ENCODE peak calls at places on chromosome 3, in four cellular contexts. C, S, P and H are unnamed samples.

GRCh38 chr3:109050591-109051167 is 67.3 kb downstream of the MORC1 start:
- DNase-seq in P (peak), S (no peak), C (peak), H (no peak)

GRCh38 chr3:43378066-43378935 is 92.0 kb downstream of the SNRK start:
- DNase-seq in P (no peak), S (peak), C (peak), H (peak)

GRCh38 chr3:129936757-129937156 is 37.8 kb upstream of the TRH start:
- DNase-seq in S (peak), C (peak), P (no peak), H (no peak)

GRCh38 chr3:107368999-107369398 is 8.2 kb upstream of the CCDC54 start:
- DNase-seq in C (no peak), P (no peak), S (no peak), H (no peak)

GRCh38 chr3:35968223-35968622 is 328.9 kb downstream of the ARPP21 start:
- DNase-seq in S (no peak), P (no peak), C (no peak), H (no peak)

GRCh38 chr3:25820372-25820771 is 30.5 kb downstream of the OXSM start:
- DNase-seq in S (no peak), C (peak), P (no peak), H (no peak)

GRCh38 chr3:185215873-185216586 is 37.8 kb downstream of the EHHADH start:
- DNase-seq in S (no peak), C (no peak), P (no peak), H (no peak)

GRCh38 chr3:147887797-147888196 is 478.6 kb downstream of the ZIC1 start:
- DNase-seq in P (no peak), S (no peak), C (no peak), H (no peak)

GRCh38 chr3:11509175-11510000 is 134.3 kb downstream of the VGLL4 start:
- DNase-seq in S (no peak), C (peak), P (no peak), H (no peak)

GRCh38 chr3:93973160-93974126 is at the start of gene PROS1:
- DNase-seq in P (peak), C (peak), S (peak), H (peak)

GRCh38 chr3:17258823-17259436 is 374.2 kb downstream of the PLCL2 start:
- DNase-seq in S (no peak), C (peak), P (no peak), H (no peak)

GRCh38 chr3:73707772-73708171 is 83.0 kb upstream of the PDZRN3 start:
- DNase-seq in C (no peak), S (no peak), P (no peak), H (no peak)

GRCh38 chr3:196141866-196142673 is 60.2 kb upstream of the TFRC start:
- DNase-seq in S (no peak), C (peak), P (no peak), H (no peak)

GRCh38 chr3:128278761-128279593 is 125.7 kb downstream of the EEFSEC start:
- DNase-seq in C (no peak), P (peak), S (no peak), H (no peak)

GRCh38 chr3:148975277-148975676 is 16.1 kb upstream of the GYG1 start:
- DNase-seq in C (no peak), P (no peak), S (no peak), H (no peak)

GRCh38 chr3:161890147-161890625 is 393.6 kb downstream of the OTOL1 start:
- DNase-seq in S (no peak), C (peak), P (no peak), H (no peak)

GRCh38 chr3:20055020-20055775 is 15.0 kb downstream of the KAT2B start:
- DNase-seq in S (no peak), C (no peak), P (peak), H (no peak)

GRCh38 chr3:36956155-36956554 is 11.3 kb upstream of the TRANK1 start:
- DNase-seq in C (no peak), P (no peak), S (no peak), H (no peak)

GRCh38 chr3:197746801-197747237 is 2.9 kb upstream of the FYTTD1 start:
- DNase-seq in S (no peak), C (no peak), P (no peak), H (no peak)

GRCh38 chr3:141093397-141093796 is 42.2 kb downstream of the SPSB4 start:
- DNase-seq in P (no peak), S (no peak), C (no peak), H (no peak)

GRCh38 chr3:84772841-84773240 is 185.9 kb upstream of the CADM2 start:
- DNase-seq in C (no peak), P (no peak), S (no peak), H (no peak)

GRCh38 chr3:105542604-105543003 is 175.9 kb downstream of the ALCAM start:
- DNase-seq in S (no peak), C (no peak), P (no peak), H (no peak)

GRCh38 chr3:196712514-196713413 is 587 bp downstream of the PIGX start:
- DNase-seq in P (no peak), S (no peak), C (peak), H (peak)

GRCh38 chr3:77041756-77042155 is 1.9 kb downstream of the ROBO2 start:
- DNase-seq in C (no peak), S (no peak), P (no peak), H (no peak)

GRCh38 chr3:129023909-129024308 is 22.8 kb downstream of the EFCC1 start:
- DNase-seq in C (peak), P (no peak), S (no peak), H (no peak)

GRCh38 chr3:47012342-47013230 is 33.1 kb downstream of the NBEAL2 start:
- DNase-seq in C (no peak), P (no peak), S (no peak), H (no peak)

GRCh38 chr3:33174711-33175409 is 43.8 kb downstream of the SUSD5 start:
- DNase-seq in S (no peak), P (no peak), C (no peak), H (no peak)

GRCh38 chr3:136149569-136150136 is 46.5 kb downstream of the MSL2 start:
- DNase-seq in C (no peak), P (no peak), S (no peak), H (no peak)

GRCh38 chr3:186691676-186692075 is 25.5 kb upstream of the KNG1 start:
- DNase-seq in S (no peak), P (no peak), C (no peak), H (no peak)

GRCh38 chr3:110727056-110727455 is 344.6 kb upstream of the NECTIN3 start:
- DNase-seq in C (no peak), P (no peak), S (no peak), H (no peak)

GRCh38 chr3:81713018-81713417 is 48.4 kb downstream of the GBE1 start:
- DNase-seq in P (no peak), C (no peak), S (no peak), H (no peak)

GRCh38 chr3:79041621-79042020 is 726.2 kb downstream of the ROBO1 start:
- DNase-seq in S (no peak), P (no peak), C (no peak), H (no peak)

GRCh38 chr3:100465871-100466777 is 26.3 kb upstream of the TMEM45A start:
- DNase-seq in C (no peak), P (no peak), S (no peak), H (no peak)

GRCh38 chr3:42936157-42936981 is 30.4 kb downstream of the ZNF662 start:
- DNase-seq in S (no peak), C (peak), P (no peak), H (no peak)

GRCh38 chr3:144692488-144692887 is 720.9 kb downstream of the DIPK2A start:
- DNase-seq in P (no peak), C (no peak), S (no peak), H (no peak)

GRCh38 chr3:13088020-13089006 is 15.1 kb upstream of the IQSEC1 start:
- DNase-seq in C (no peak), P (no peak), S (no peak), H (no peak)

GRCh38 chr3:33231755-33232465 is 13.3 kb upstream of the SUSD5 start:
- DNase-seq in S (no peak), C (no peak), P (no peak), H (no peak)

GRCh38 chr3:76990606-76991005 is 49.3 kb upstream of the ROBO2 start:
- DNase-seq in C (no peak), P (no peak), S (no peak), H (no peak)